ENCODE peak calls at places on chromosomes 5 and 9, in six cellular contexts. Y is IMR-90, P is mesendoderm, I is mesenchymal stem cell, D is H1, H is H9. V is an unnamed sample. For H3K4me1, the result is how much of the 10 kb centered on the place peaks cover.

GRCh38 chr9:38162332-38162985 is 93.4 kb upstream of the SHB start:
- DNase-seq in P (no peak), I (no peak), D (no peak), Y (no peak), H (no peak), V (no peak)

GRCh38 chr9:10005206-10005605 is 607.6 kb downstream of the PTPRD start:
- DNase-seq in P (no peak), H (no peak), D (no peak), I (no peak), Y (no peak), V (no peak)

GRCh38 chr5:55123365-55123764 is 20.9 kb downstream of the GZMA start:
- DNase-seq in D (no peak), H (no peak), Y (no peak), P (peak), I (no peak), V (no peak)

GRCh38 chr9:15121591-15121990 is 185.4 kb downstream of the TTC39B start:
- DNase-seq in I (no peak), D (no peak), P (no peak), Y (no peak), H (no peak), V (no peak)

GRCh38 chr5:180333661-180334060 is 19.5 kb downstream of the GFPT2 start:
- DNase-seq in I (peak), H (no peak), D (no peak), Y (peak), P (no peak), V (no peak)

GRCh38 chr9:75996726-75997125 is 106.3 kb downstream of the PCSK5 start:
- DNase-seq in H (no peak), D (no peak), Y (no peak), I (no peak), P (peak), V (no peak)

GRCh38 chr9:96117398-96118060 is 184.4 kb downstream of the HSD17B3 start:
- DNase-seq in I (no peak), D (no peak), H (no peak), Y (no peak), P (no peak), V (no peak)

GRCh38 chr5:173301695-173302545 is 26.3 kb downstream of the STC2 start:
- DNase-seq in Y (no peak), P (no peak), D (no peak), I (no peak), H (no peak), V (peak)

GRCh38 chr9:105320568-105320967 is 76.1 kb downstream of the SLC44A1 start:
- DNase-seq in P (no peak), Y (no peak), D (no peak), I (no peak), H (no peak), V (no peak)

GRCh38 chr9:4985376-4986266 is 549 bp downstream of the JAK2 start:
- DNase-seq in P (peak), H (peak), Y (peak), D (no peak), I (peak), V (peak)

GRCh38 chr5:44002381-44002901 is 386.8 kb downstream of the FGF10 start:
- DNase-seq in Y (peak), D (no peak), H (no peak), P (no peak), I (peak), V (no peak)

GRCh38 chr9:109381011-109381729 is 60.3 kb upstream of the EPB41L4B start:
- DNase-seq in H (no peak), D (no peak), I (no peak), P (no peak), Y (peak), V (no peak)

GRCh38 chr5:77015938-77016569 is 14.2 kb upstream of the AGGF1 start:
- DNase-seq in I (peak), Y (peak), H (peak), P (peak), D (no peak), V (peak)

GRCh38 chr5:174097486-174098185 is 52.1 kb downstream of the NSG2 start:
- DNase-seq in H (no peak), Y (no peak), P (no peak), D (no peak), I (no peak), V (no peak)

GRCh38 chr9:137610944-137611343 is 5.5 kb downstream of the ARRDC1 start:
- DNase-seq in D (no peak), H (no peak), I (no peak), P (no peak), Y (no peak), V (no peak)

GRCh38 chr5:17225551-17225950 is 8.1 kb downstream of the BASP1 start:
- DNase-seq in Y (no peak), H (no peak), D (no peak), P (no peak), I (no peak), V (no peak)

GRCh38 chr9:135828656-135829055 is 78.7 kb downstream of the CAMSAP1 start:
- DNase-seq in I (no peak), Y (no peak), D (no peak), H (no peak), P (no peak), V (no peak)

GRCh38 chr5:160361624-160362023 is 8.8 kb downstream of the C1QTNF2 start:
- DNase-seq in P (no peak), H (peak), I (no peak), D (no peak), Y (no peak), V (no peak)

GRCh38 chr5:112083623-112084022 is 326.6 kb upstream of the NREP start:
- DNase-seq in Y (peak), H (no peak), D (no peak), P (no peak), I (no peak), V (no peak)

GRCh38 chr5:139726248-139726647 is 69.4 kb upstream of the PSD2 start:
- DNase-seq in I (no peak), H (no peak), Y (no peak), P (no peak), D (no peak), V (no peak)

GRCh38 chr5:67133781-67134180 is 62.8 kb downstream of the CD180 start:
- DNase-seq in D (no peak), Y (no peak), H (no peak), I (no peak), P (no peak), V (no peak)

GRCh38 chr5:71658916-71659661 is 60.0 kb upstream of the CARTPT start:
- DNase-seq in H (no peak), D (no peak), Y (no peak), I (no peak), P (peak), V (no peak)

GRCh38 chr9:109274768-109275596 is 45.9 kb downstream of the EPB41L4B start:
- DNase-seq in D (no peak), I (no peak), H (no peak), Y (no peak), P (no peak), V (no peak)

GRCh38 chr5:63011158-63011557 is 432.5 kb downstream of the LRRC70 start:
- DNase-seq in D (no peak), Y (no peak), H (no peak), I (no peak), P (peak), V (no peak)
- H2BK15ac ChIP-seq in D (no peak), Y (no peak), H (no peak), I (no peak), P (no peak), V (no peak)

GRCh38 chr9:35729101-35729500 is 2.9 kb downstream of the TLN1 start:
- DNase-seq in Y (peak), H (no peak), P (no peak), I (peak), D (no peak), V (no peak)
- H3K4me1 ChIP-seq in Y (under half), H (under half), P (under half), I (under half), D (under half), V (under half)

DNA sequence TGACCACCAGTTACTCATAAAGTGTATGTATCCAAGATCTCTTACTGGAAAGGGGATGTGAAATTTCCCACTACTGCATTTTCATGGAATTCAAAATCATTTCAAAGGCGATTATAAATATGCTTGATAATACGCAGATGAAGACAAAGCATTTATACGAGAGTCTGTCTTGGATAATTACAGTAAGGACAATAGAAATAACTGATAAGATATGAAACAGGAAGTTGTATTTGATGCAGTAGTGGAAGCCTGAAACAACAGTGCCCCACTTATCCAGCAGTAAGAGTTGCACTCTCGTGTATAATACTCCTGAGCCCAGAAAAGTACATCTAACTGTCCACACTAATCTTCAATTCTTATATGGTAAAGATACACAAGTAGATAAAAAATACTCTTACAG is 188.7 kb upstream of the POU5F2 start:
- DNase-seq in D (no peak), Y (no peak), P (no peak), H (no peak), I (no peak), V (no peak)
- H2BK15ac ChIP-seq in D (no peak), Y (no peak), P (no peak), H (no peak), I (no peak), V (no peak)

GRCh38 chr9:113488490-113488889 is 25.0 kb downstream of the RGS3 start:
- DNase-seq in I (no peak), D (no peak), H (no peak), P (no peak), Y (peak), V (no peak)
- H3K4me1 ChIP-seq in I (under half), D (under half), H (under half), P (under half), Y (under half), V (under half)